ENCODE peak calls at places on chromosomes 3 and 15, in four cellular contexts. S, C, T and B are unnamed samples.

GRCh38 chr3:71069797-71070196 is 513.7 kb downstream of the FOXP1 start:
- DNase-seq in S (peak), C (no peak), T (no peak), B (no peak)

GRCh38 chr15:68098465-68098864 is 44.4 kb downstream of the PIAS1 start:
- DNase-seq in S (no peak), C (no peak), T (no peak), B (no peak)

GRCh38 chr3:143226678-143227291 is 107.2 kb downstream of the CHST2 start:
- DNase-seq in S (no peak), C (no peak), T (no peak), B (no peak)

GRCh38 chr3:58299839-58300516 is 6.1 kb upstream of the RPP14 start:
- DNase-seq in S (no peak), C (peak), T (no peak), B (no peak)

GRCh38 chr3:141360888-141361598 is 7.3 kb upstream of the ZBTB38 start:
- DNase-seq in S (no peak), C (peak), T (peak), B (no peak)

GRCh38 chr3:14225421-14225820 is 46.8 kb downstream of the LSM3 start:
- DNase-seq in S (no peak), C (no peak), T (no peak), B (no peak)

GRCh38 chr3:36164400-36164799 is 215.9 kb upstream of the STAC start:
- DNase-seq in S (no peak), C (no peak), T (no peak), B (no peak)

GRCh38 chr3:26307192-26307591 is 315.4 kb upstream of the LRRC3B start:
- DNase-seq in S (no peak), C (no peak), T (no peak), B (no peak)

GRCh38 chr3:16427309-16427965 is 86.1 kb downstream of the RFTN1 start:
- DNase-seq in S (no peak), C (peak), T (peak), B (no peak)

GRCh38 chr3:1609416-1609815 is 489.2 kb upstream of the CNTN4 start:
- DNase-seq in S (no peak), C (no peak), T (peak), B (no peak)

GRCh38 chr15:82870727-82871576 is 61.5 kb downstream of the WHAMM start:
- DNase-seq in S (no peak), C (no peak), T (no peak), B (no peak)

GRCh38 chr3:114527036-114527644 is 233.3 kb downstream of the TIGIT start:
- DNase-seq in S (no peak), C (peak), T (no peak), B (no peak)

GRCh38 chr15:99486371-99487336 is 79.1 kb upstream of the MEF2A start:
- DNase-seq in S (peak), C (peak), T (no peak), B (no peak)

GRCh38 chr3:38583688-38584087 is 65.8 kb downstream of the SCN5A start:
- DNase-seq in S (no peak), C (no peak), T (no peak), B (no peak)

GRCh38 chr15:65695073-65695472 is 73.3 kb downstream of the SLC24A1 start:
- DNase-seq in S (no peak), C (no peak), T (no peak), B (no peak)

GRCh38 chr3:123392368-123392767 is 56.5 kb downstream of the ADCY5 start:
- DNase-seq in S (no peak), C (no peak), T (no peak), B (no peak)

GRCh38 chr15:92343869-92344643 is 49.6 kb upstream of the ST8SIA2 start:
- DNase-seq in S (no peak), C (no peak), T (no peak), B (no peak)

GRCh38 chr15:101651753-101652097 is 456 bp downstream of the TM2D3 start:
- DNase-seq in S (no peak), C (no peak), T (no peak), B (no peak)

GRCh38 chr3:148606979-148607378 is 90.7 kb upstream of the AGTR1 start:
- DNase-seq in S (no peak), C (peak), T (no peak), B (no peak)

GRCh38 chr15:94910166-94910565 is 678.8 kb downstream of the MCTP2 start:
- DNase-seq in S (no peak), C (no peak), T (no peak), B (no peak)

GRCh38 chr3:8560608-8561007 is 59.0 kb downstream of the LMCD1 start:
- DNase-seq in S (peak), C (peak), T (peak), B (no peak)

GRCh38 chr15:73985101-73985873 is 6.8 kb downstream of the STOML1 start:
- DNase-seq in S (no peak), C (peak), T (no peak), B (no peak)

GRCh38 chr3:66372681-66373350 is 128.0 kb downstream of the LRIG1 start:
- DNase-seq in S (no peak), C (peak), T (no peak), B (no peak)

GRCh38 chr3:135218304-135218703 is 423.2 kb downstream of the EPHB1 start:
- DNase-seq in S (no peak), C (no peak), T (no peak), B (no peak)

GRCh38 chr3:174270841-174271240 is 588.3 kb upstream of the NAALADL2 start:
- DNase-seq in S (no peak), C (peak), T (peak), B (no peak)

GRCh38 chr3:108342829-108343478 is 46.6 kb downstream of the HHLA2 start:
- DNase-seq in S (no peak), C (peak), T (peak), B (no peak)

GRCh38 chr3:184240384-184241140 is 8.2 kb downstream of the ALG3 start:
- DNase-seq in S (no peak), C (peak), T (no peak), B (no peak)

GRCh38 chr3:156161172-156161571 is 40.8 kb downstream of the KCNAB1 start:
- DNase-seq in S (no peak), C (peak), T (peak), B (no peak)

GRCh38 chr15:83289160-83289559 is 4.7 kb upstream of the BNC1 start:
- DNase-seq in S (no peak), C (peak), T (no peak), B (no peak)

GRCh38 chr15:33152502-33153109 is 41.9 kb downstream of the FMN1 start:
- DNase-seq in S (no peak), C (peak), T (peak), B (no peak)

GRCh38 chr15:82158811-82159210 is 103.7 kb downstream of the EFL1 start:
- DNase-seq in S (no peak), C (no peak), T (no peak), B (no peak)

GRCh38 chr15:62472616-62473299 is 307.7 kb upstream of the C2CD4B start:
- DNase-seq in S (no peak), C (no peak), T (no peak), B (no peak)

GRCh38 chr15:69011641-69012040 is 2.9 kb upstream of the NOX5 start:
- DNase-seq in S (no peak), C (no peak), T (no peak), B (no peak)

GRCh38 chr3:140292684-140293083 is 357.7 kb downstream of the CLSTN2 start:
- DNase-seq in S (no peak), C (no peak), T (peak), B (no peak)

GRCh38 chr3:185401319-185401955 is 38.5 kb downstream of the MAP3K13 start:
- DNase-seq in S (no peak), C (peak), T (peak), B (no peak)

GRCh38 chr3:194808709-194809108 is 123.0 kb downstream of the FAM43A start:
- DNase-seq in S (no peak), C (peak), T (no peak), B (no peak)

GRCh38 chr15:27457766-27458165 is 486.8 kb downstream of the GABRG3 start:
- DNase-seq in S (no peak), C (no peak), T (no peak), B (no peak)

GRCh38 chr3:98188553-98188952 is 22.1 kb downstream of the OR5H15 start:
- DNase-seq in S (no peak), C (no peak), T (no peak), B (no peak)
- TF ChIP-seq CTCF in S (no peak), C (peak), T (no peak), B (no peak)

DNA sequence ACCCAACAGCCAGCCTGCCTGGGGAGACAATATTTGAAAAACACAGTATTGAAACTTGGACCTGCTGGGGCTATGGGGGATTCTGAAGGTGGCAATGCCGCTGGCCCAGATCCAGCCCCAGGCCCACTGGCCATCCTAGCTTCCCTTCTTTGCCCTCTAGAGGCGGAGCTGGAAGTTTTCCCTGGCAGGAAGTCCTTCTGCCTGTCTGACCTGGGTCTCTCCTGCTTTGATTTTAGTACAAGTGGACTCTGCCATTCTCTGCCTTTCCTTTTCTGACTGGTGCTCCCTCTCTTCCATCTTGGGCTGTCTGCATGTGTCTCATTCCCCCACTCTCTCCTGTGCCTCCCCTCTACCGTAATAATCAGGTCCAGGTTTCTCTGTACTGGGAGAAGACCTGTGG is 3.6 kb downstream of the SEMA3F start:
- DNase-seq in S (no peak), C (no peak), T (no peak), B (no peak)
- TF ChIP-seq CTCF in S (no peak), C (no peak), T (no peak), B (no peak)

GRCh38 chr3:131142580-131142979 is 115.9 kb downstream of the NEK11 start:
- DNase-seq in S (no peak), C (peak), T (no peak), B (no peak)
- TF ChIP-seq CTCF in S (no peak), C (no peak), T (peak), B (no peak)

GRCh38 chr3:112979244-112979832 is 4.4 kb upstream of the CD200R1 start:
- DNase-seq in S (no peak), C (peak), T (peak), B (no peak)
- TF ChIP-seq CTCF in S (peak), C (peak), T (peak), B (no peak)

DNA sequence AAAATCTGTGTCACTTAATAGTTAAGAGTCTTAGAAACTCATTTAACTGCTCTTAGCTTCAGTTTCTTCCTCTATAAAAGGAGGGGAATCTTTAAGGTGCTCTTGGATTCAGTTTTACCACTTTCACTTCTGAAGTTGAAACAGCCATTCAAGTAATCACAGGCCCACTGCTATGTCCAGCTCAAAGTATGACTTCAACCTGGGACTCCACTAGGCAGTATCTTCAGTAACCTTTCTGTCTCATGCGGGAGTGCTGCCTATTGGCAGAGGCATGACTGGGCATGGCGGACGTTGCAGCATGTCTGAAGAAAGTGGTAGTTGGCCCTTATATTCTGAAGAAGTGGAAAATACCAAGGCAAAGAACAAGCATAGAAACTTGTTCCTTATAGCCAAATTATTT is 92.3 kb downstream of the DHX30 start:
- DNase-seq in S (no peak), C (no peak), T (no peak), B (no peak)
- TF ChIP-seq CTCF in S (no peak), C (no peak), T (no peak), B (no peak)

GRCh38 chr3:179321585-179322322 is 1.1 kb upstream of the ZNF639 start:
- DNase-seq in S (no peak), C (peak), T (peak), B (no peak)
- TF ChIP-seq CTCF in S (peak), C (peak), T (peak), B (no peak)